ENCODE peak calls at places on chromosomes 2 and 18, in five cellular contexts. X is dermis microvascular lymphatic vessel endothelial cell; I is H9; K is activated naive CD4-positive, alpha-beta T cell; A is stimulated activated CD4-positive, alpha-beta T cell treated with anti-CD3 and anti-CD28 coated beads, Interleukin-1b, Interleukin-23, amount 100 ng/mL, for 24 hours. V is an unnamed sample.

GRCh38 chr2:29295843-29296242 is 180.6 kb downstream of the CLIP4 start:
- DNase-seq in I (peak), K (no peak), A (no peak), X (no peak), V (no peak)

GRCh38 chr2:191066281-191067233 is 52.6 kb upstream of the STAT1 start:
- DNase-seq in I (no peak), X (no peak), A (no peak), K (no peak), V (no peak)

GRCh38 chr2:201298462-201298861 is 38.1 kb downstream of the CASP8 start:
- DNase-seq in K (no peak), X (no peak), A (no peak), I (no peak), V (no peak)

GRCh38 chr2:40451926-40452605 is at the start of gene SLC8A1:
- DNase-seq in X (no peak), A (no peak), K (no peak), I (peak), V (no peak)

GRCh38 chr18:23756590-23757540 is 67.6 kb downstream of the LAMA3 start:
- DNase-seq in K (no peak), I (peak), X (no peak), A (no peak), V (no peak)

GRCh38 chr2:221204699-221205098 is 367.4 kb downstream of the EPHA4 start:
- DNase-seq in X (no peak), A (no peak), K (no peak), I (no peak), V (no peak)

GRCh38 chr18:48073231-48073930 is 142.9 kb upstream of the SMAD2 start:
- DNase-seq in I (no peak), K (no peak), A (no peak), X (no peak), V (peak)

GRCh38 chr2:67895171-67895941 is 167.4 kb downstream of the C1D start:
- DNase-seq in X (no peak), A (no peak), K (no peak), I (peak), V (no peak)

GRCh38 chr2:225025917-225026571 is 16.2 kb downstream of the DOCK10 start:
- DNase-seq in A (no peak), K (no peak), X (no peak), I (no peak), V (peak)

GRCh38 chr18:38369772-38370690 is 804.4 kb upstream of the CELF4 start:
- DNase-seq in I (no peak), A (no peak), X (no peak), K (no peak), V (no peak)

GRCh38 chr2:172094319-172095145 is 8.2 kb downstream of the DLX2 start:
- DNase-seq in A (no peak), K (no peak), X (no peak), I (no peak), V (no peak)

GRCh38 chr18:51278045-51278649 is 80.7 kb upstream of the MEX3C start:
- DNase-seq in X (peak), I (peak), K (peak), A (peak), V (no peak)

GRCh38 chr2:195613922-195614321 is 43.1 kb upstream of the SLC39A10 start:
- DNase-seq in I (no peak), K (no peak), X (no peak), A (no peak), V (peak)

GRCh38 chr2:69945447-69945846 is 16.0 kb downstream of the ASPRV1 start:
- DNase-seq in A (no peak), X (no peak), K (no peak), I (no peak), V (no peak)

GRCh38 chr2:133788391-133788790 is 220.1 kb upstream of the NCKAP5 start:
- DNase-seq in K (no peak), X (no peak), I (no peak), A (no peak), V (no peak)

GRCh38 chr2:151326532-151326931 is 30.9 kb upstream of the TNFAIP6 start:
- DNase-seq in X (no peak), K (no peak), I (no peak), A (no peak), V (no peak)

GRCh38 chr2:134539946-134540345 is 178.9 kb downstream of the TMEM163 start:
- DNase-seq in K (no peak), X (no peak), A (no peak), I (no peak), V (no peak)

GRCh38 chr2:236910966-236911495 is 174.7 kb upstream of the COPS8 start:
- DNase-seq in X (no peak), K (no peak), A (no peak), I (no peak), V (no peak)

GRCh38 chr18:697012-697411 is 15.4 kb downstream of the ENOSF1 start:
- DNase-seq in X (no peak), K (no peak), I (no peak), A (no peak), V (no peak)

GRCh38 chr2:26570083-26570430 is 71.1 kb downstream of the CIB4 start:
- DNase-seq in X (no peak), I (no peak), A (no peak), K (no peak), V (no peak)

GRCh38 chr18:26562568-26562967 is 14.2 kb upstream of the KCTD1 start:
- DNase-seq in I (no peak), A (no peak), K (no peak), X (no peak), V (no peak)